ENCODE peak calls at places on chromosomes 2 and 18, in eight cellular contexts. L, T, J, P, S, V, D and N are unnamed samples.

GRCh38 chr2:181891966-181892794 is 650 bp downstream of the ITPRID2 start:
- DNase-seq in D (peak), T (peak), P (peak), J (peak), V (peak), L (peak), S (peak), N (peak)

GRCh38 chr2:234333168-234334130 is 163.4 kb downstream of the ARL4C start:
- DNase-seq in T (no peak), D (no peak), V (no peak), J (peak), S (no peak), P (no peak), L (no peak), N (peak)

GRCh38 chr2:124664363-124664762 is 639.3 kb downstream of the CNTNAP5 start:
- DNase-seq in D (no peak), V (no peak), L (no peak), J (no peak), T (no peak), P (no peak), S (no peak), N (no peak)

GRCh38 chr18:22314406-22314805 is 103.3 kb downstream of the CTAGE1 start:
- DNase-seq in J (no peak), T (peak), D (no peak), L (peak), S (peak), V (no peak), P (no peak), N (peak)

GRCh38 chr2:241677392-241677791 is 9.2 kb downstream of the DTYMK start:
- DNase-seq in D (no peak), P (no peak), S (no peak), L (no peak), J (no peak), T (no peak), V (no peak), N (no peak)

GRCh38 chr2:240396623-240397541 is 38.6 kb upstream of the GPC1 start:
- DNase-seq in P (no peak), T (no peak), L (peak), J (peak), S (no peak), D (peak), V (no peak), N (no peak)

GRCh38 chr2:112644155-112644932 is 1.4 kb upstream of the SLC20A1 start:
- DNase-seq in V (no peak), J (peak), P (no peak), D (no peak), S (no peak), T (peak), L (no peak), N (no peak)

GRCh38 chr18:57223160-57223870 is 76.4 kb downstream of the BOD1L2 start:
- DNase-seq in L (no peak), D (no peak), J (no peak), T (no peak), S (peak), P (no peak), V (no peak), N (no peak)

GRCh38 chr2:84846732-84847131 is 34.2 kb downstream of the TRABD2A start:
- DNase-seq in S (no peak), L (no peak), T (no peak), P (no peak), D (no peak), J (peak), V (no peak), N (peak)

GRCh38 chr2:39530423-39530866 is 93.4 kb upstream of the MAP4K3 start:
- DNase-seq in T (peak), V (no peak), J (no peak), S (peak), L (peak), D (no peak), P (no peak), N (peak)

GRCh38 chr2:2590796-2591541 is 259.9 kb upstream of the MYT1L start:
- DNase-seq in L (no peak), S (no peak), J (no peak), T (no peak), D (peak), P (no peak), V (no peak), N (no peak)

GRCh38 chr2:71462056-71462605 is 8.8 kb downstream of the DYSF start:
- DNase-seq in P (no peak), S (no peak), J (peak), L (no peak), V (no peak), T (no peak), D (no peak), N (no peak)

GRCh38 chr18:54392621-54393023 is 34.9 kb downstream of the C18orf54 start:
- DNase-seq in S (peak), D (no peak), J (peak), V (peak), T (peak), L (peak), P (no peak), N (peak)

GRCh38 chr2:215431290-215431689 is 4.6 kb downstream of the FN1 start:
- DNase-seq in T (peak), P (no peak), J (no peak), L (no peak), D (no peak), S (no peak), V (no peak), N (no peak)

GRCh38 chr2:15980605-15981098 is 40.3 kb downstream of the MYCN start:
- DNase-seq in J (peak), T (no peak), L (no peak), V (no peak), P (no peak), D (no peak), S (no peak), N (no peak)

GRCh38 chr18:61850756-61851155 is 42.1 kb downstream of the RNF152 start:
- DNase-seq in V (no peak), T (no peak), S (no peak), P (no peak), J (no peak), D (no peak), L (no peak), N (no peak)

GRCh38 chr2:217890445-217890844 is 112.3 kb downstream of the TNS1 start:
- DNase-seq in P (no peak), D (no peak), J (no peak), L (peak), V (peak), T (peak), S (peak), N (peak)

GRCh38 chr18:68400889-68401288 is 314.0 kb downstream of the TMX3 start:
- DNase-seq in L (no peak), P (no peak), J (no peak), T (no peak), S (no peak), V (no peak), D (no peak), N (no peak)

GRCh38 chr18:71136487-71136886 is 847.6 kb downstream of the SOCS6 start:
- DNase-seq in S (no peak), V (no peak), D (no peak), T (no peak), J (no peak), L (no peak), P (no peak), N (no peak)

GRCh38 chr2:186903183-186903582 is 54.2 kb upstream of the ZSWIM2 start:
- DNase-seq in D (no peak), J (no peak), P (no peak), T (peak), L (peak), S (no peak), V (no peak), N (peak)
- TF ChIP-seq CTCF in D (peak), J (peak), P (no peak), T (peak), L (no peak), S (peak), V (peak), N (peak)

DNA sequence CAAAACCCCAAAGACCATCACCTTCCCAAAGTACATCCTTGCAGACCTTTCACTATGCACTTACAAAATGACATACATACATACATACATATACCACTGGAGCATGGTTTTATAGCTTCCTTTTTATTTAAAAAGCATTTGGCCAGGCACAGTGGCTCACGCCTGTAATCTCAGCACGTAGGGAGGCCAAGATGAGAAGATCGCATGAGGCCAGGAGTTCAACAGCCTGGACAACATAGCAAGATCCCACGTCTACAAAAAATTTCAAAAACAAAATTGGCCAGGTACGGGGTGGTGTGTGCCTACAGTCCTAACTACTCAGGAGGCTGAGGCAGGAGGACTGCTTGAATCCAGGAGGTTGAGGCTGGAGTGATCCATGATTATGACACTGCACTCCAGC is 29.9 kb upstream of the ADAM17 start:
- DNase-seq in L (no peak), S (no peak), D (no peak), V (no peak), T (no peak), P (no peak), J (no peak), N (no peak)
- TF ChIP-seq CTCF in L (no peak), S (no peak), D (no peak), V (no peak), T (no peak), P (no peak), J (no peak), N (no peak)

GRCh38 chr2:11356760-11357159 is 12.3 kb upstream of the ROCK2 start:
- DNase-seq in P (no peak), D (no peak), L (no peak), J (no peak), T (no peak), S (no peak), V (no peak), N (no peak)

GRCh38 chr2:11363868-11364564 is 19.6 kb upstream of the ROCK2 start:
- DNase-seq in S (no peak), V (no peak), D (no peak), J (no peak), T (no peak), L (no peak), P (no peak), N (no peak)

GRCh38 chr2:11362781-11363099 is 18.3 kb upstream of the ROCK2 start:
- DNase-seq in D (no peak), T (no peak), J (no peak), V (no peak), S (no peak), L (no peak), P (no peak), N (no peak)

GRCh38 chr2:11357428-11357972 is 13.1 kb upstream of the ROCK2 start:
- DNase-seq in J (no peak), P (no peak), V (no peak), T (no peak), D (no peak), S (peak), L (peak), N (no peak)

DNA sequence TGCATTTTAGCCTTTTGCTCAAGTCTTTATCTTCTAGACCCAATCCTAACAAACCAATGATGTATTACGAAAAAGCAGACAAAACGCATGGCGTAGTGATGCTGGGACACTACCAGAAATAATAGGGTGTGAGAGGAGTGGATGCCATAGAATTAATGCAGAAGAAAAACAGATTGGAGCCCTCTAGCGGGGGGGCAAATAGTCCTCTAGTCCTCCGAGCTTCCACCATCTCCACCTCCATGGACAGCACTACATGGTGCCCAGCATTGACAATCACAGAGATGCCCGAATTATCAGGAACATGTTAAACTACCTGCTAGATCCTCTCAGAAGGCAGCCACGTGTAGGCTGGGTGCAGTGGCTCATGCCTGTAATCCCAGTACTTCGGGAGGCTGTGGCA is 15.4 kb upstream of the ROCK2 start:
- DNase-seq in T (no peak), D (no peak), L (no peak), S (no peak), V (no peak), P (no peak), J (no peak), N (no peak)
- TF ChIP-seq CTCF in T (no peak), D (no peak), L (no peak), S (no peak), V (no peak), P (no peak), J (no peak), N (no peak)

GRCh38 chr2:238714038-238714528 is 133.8 kb upstream of the TWIST2 start:
- DNase-seq in P (no peak), L (no peak), V (no peak), T (no peak), S (no peak), D (no peak), J (no peak), N (peak)
- TF ChIP-seq CTCF in P (no peak), L (no peak), V (no peak), T (no peak), S (no peak), D (no peak), J (no peak), N (peak)

DNA sequence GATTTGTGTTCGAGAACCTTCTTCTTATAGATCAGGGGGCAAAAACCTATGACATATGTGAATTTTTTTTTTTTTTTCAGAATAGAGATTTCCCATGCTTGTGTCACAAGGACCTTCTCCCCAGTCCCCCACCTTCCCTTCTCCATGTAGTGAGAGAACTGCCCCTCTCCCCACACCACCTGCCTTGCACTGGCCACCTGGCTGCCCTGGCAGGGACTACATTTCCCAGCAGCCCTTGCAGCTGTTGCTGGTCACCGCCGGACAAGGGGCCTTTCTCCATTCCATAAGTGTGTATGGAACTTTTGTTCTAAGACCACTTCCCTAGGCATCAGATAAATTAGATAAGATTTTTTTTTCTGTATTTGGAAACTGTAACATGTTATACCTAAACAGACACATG is 22.2 kb downstream of the MBP start:
- DNase-seq in P (no peak), S (no peak), V (no peak), L (no peak), J (no peak), D (no peak), T (no peak), N (no peak)
- TF ChIP-seq CTCF in P (no peak), S (no peak), V (no peak), L (no peak), J (peak), D (no peak), T (no peak), N (peak)

GRCh38 chr2:45943231-45944044 is 292.0 kb downstream of the PRKCE start:
- DNase-seq in D (no peak), L (no peak), S (no peak), V (no peak), J (peak), P (no peak), T (no peak), N (peak)
- TF ChIP-seq CTCF in D (no peak), L (no peak), S (no peak), V (no peak), J (peak), P (no peak), T (no peak), N (no peak)

GRCh38 chr18:27366151-27366550 is 181.0 kb upstream of the CHST9 start:
- DNase-seq in D (no peak), P (no peak), V (no peak), J (no peak), S (no peak), T (no peak), L (no peak), N (no peak)

GRCh38 chr18:27361477-27361876 is 176.4 kb upstream of the CHST9 start:
- DNase-seq in L (no peak), V (no peak), T (no peak), S (no peak), J (no peak), P (no peak), D (no peak), N (no peak)

GRCh38 chr18:27363918-27364317 is 178.8 kb upstream of the CHST9 start:
- DNase-seq in D (no peak), V (no peak), J (no peak), P (no peak), S (no peak), T (peak), L (no peak), N (peak)
- TF ChIP-seq CTCF in D (peak), V (peak), J (peak), P (no peak), S (no peak), T (peak), L (no peak), N (no peak)